ENCODE peak calls at places on chromosomes 1 and 21, in nine cellular contexts. T is kidney; I is NCI-H2107; N is NCI-H146; X is stimulated activated naive B cell treated with anti-CD40 and anti-IgM and Interleukin-4, amounts not matched to agents 10 μg/mL and 1 μg/mL and 100 μg/mL, for 72 hours; B is NCI-H1694; D is fibroblast of pulmonary artery; C is upper lobe of right lung; A is type B pancreatic cell. S is an unnamed sample.

GRCh38 chr1:227902641-227902990 is 45.1 kb downstream of the WNT9A start:
- DNase-seq in T (peak; percentile 67), I (no peak), N (no peak), X (no peak), B (no peak), D (no peak), C (no peak), A (no peak), S (no peak)

GRCh38 chr1:5488448-5488847 is 503.8 kb downstream of the NPHP4 start:
- DNase-seq in T (no peak), I (no peak), N (no peak), X (no peak), B (no peak), D (no peak), C (no peak), A (no peak), S (no peak)

GRCh38 chr1:61140778-61141177 is 58.4 kb downstream of the NFIA start:
- DNase-seq in T (no peak), I (no peak), N (no peak), X (no peak), B (no peak), D (no peak), C (no peak), A (no peak), S (no peak)

GRCh38 chr1:245177071-245177900 is 22.5 kb downstream of the KIF26B start:
- DNase-seq in T (no peak), I (no peak), N (peak; percentile 83), X (no peak), B (no peak), D (no peak), C (no peak), A (no peak), S (no peak)

GRCh38 chr1:214446772-214447556 is 104.4 kb downstream of the PTPN14 start:
- DNase-seq in T (peak; percentile 59), I (no peak), N (no peak), X (no peak), B (peak; percentile 51), D (peak; percentile 88), C (no peak), A (no peak), S (no peak)

GRCh38 chr1:173205146-173206051 is 1.7 kb downstream of the TNFSF4 start:
- DNase-seq in T (no peak), I (no peak), N (no peak), X (no peak), B (no peak), D (peak; percentile 83), C (no peak), A (no peak), S (no peak)

GRCh38 chr21:38277501-38278111 is 20.8 kb downstream of the KCNJ15 start:
- DNase-seq in T (no peak), I (no peak), N (no peak), X (no peak), B (no peak), D (peak; percentile 97), C (no peak), A (no peak), S (no peak)

GRCh38 chr1:214568328-214568727 is 16.9 kb upstream of the PTPN14 start:
- DNase-seq in T (no peak), I (no peak), N (no peak), X (no peak), B (no peak), D (peak; percentile 74), C (no peak), A (no peak), S (no peak)

GRCh38 chr1:107935396-107936064 is 29.4 kb downstream of the VAV3 start:
- DNase-seq in T (no peak), I (no peak), N (no peak), X (peak; percentile 74), B (no peak), D (no peak), C (no peak), A (no peak), S (no peak)

GRCh38 chr1:241156231-241156965 is 200.6 kb downstream of the RGS7 start:
- DNase-seq in T (no peak), I (peak; percentile 1), N (peak; percentile 81), X (no peak), B (no peak), D (peak; percentile 3), C (no peak), A (no peak), S (no peak)

GRCh38 chr21:32136546-32136945 is 142.3 kb downstream of the MIS18A start:
- DNase-seq in T (no peak), I (no peak), N (no peak), X (no peak), B (no peak), D (no peak), C (no peak), A (no peak), S (no peak)

GRCh38 chr1:179369751-179370341 is 4.1 kb downstream of the AXDND1 start:
- DNase-seq in T (no peak), I (peak; percentile 61), N (peak; percentile 53), X (no peak), B (peak; percentile 81), D (peak; percentile 84), C (no peak), A (no peak), S (no peak)

GRCh38 chr1:170586321-170586855 is 54.4 kb downstream of the GORAB start:
- DNase-seq in T (no peak), I (no peak), N (no peak), X (no peak), B (no peak), D (peak; percentile 54), C (no peak), A (no peak), S (no peak)

GRCh38 chr21:45867041-45867630 is 114.4 kb upstream of the COL6A1 start:
- DNase-seq in T (peak; percentile 37), I (no peak), N (no peak), X (no peak), B (no peak), D (no peak), C (no peak), A (no peak), S (no peak)

GRCh38 chr1:227315500-227316346 is 2.6 kb downstream of the CDC42BPA start:
- DNase-seq in T (no peak), I (no peak), N (peak; percentile 9), X (no peak), B (no peak), D (peak; percentile 83), C (no peak), A (no peak), S (no peak)

GRCh38 chr1:226325178-226325577 is 16.2 kb upstream of the LIN9 start:
- DNase-seq in T (no peak), I (no peak), N (no peak), X (no peak), B (no peak), D (peak; percentile 10), C (no peak), A (no peak), S (no peak)

GRCh38 chr1:86380257-86380861 is 15.8 kb downstream of the ODF2L start:
- DNase-seq in T (no peak), I (peak; percentile 51), N (peak; percentile 45), X (no peak), B (peak; percentile 47), D (peak; percentile 93), C (no peak), A (no peak), S (no peak)

GRCh38 chr1:175317795-175318194 is 125.2 kb upstream of the KIAA0040 start:
- DNase-seq in T (no peak), I (no peak), N (no peak), X (no peak), B (no peak), D (peak; percentile 2), C (no peak), A (no peak), S (no peak)

GRCh38 chr1:12078938-12079861 is 16.1 kb downstream of the TNFRSF8 start:
- DNase-seq in T (peak; percentile 53), I (peak; percentile 9), N (peak; percentile 30), X (peak; percentile 72), B (peak; percentile 5), D (peak; percentile 70), C (no peak), A (no peak), S (no peak)

GRCh38 chr1:30318864-30319718 is 404.3 kb downstream of the MATN1 start:
- DNase-seq in T (peak; percentile 33), I (no peak), N (no peak), X (no peak), B (no peak), D (no peak), C (no peak), A (no peak), S (peak; percentile 66)

GRCh38 chr1:41135196-41135947 is 106.7 kb downstream of the SCMH1 start:
- DNase-seq in T (no peak), I (no peak), N (no peak), X (no peak), B (no peak), D (no peak), C (no peak), A (no peak), S (no peak)

GRCh38 chr21:42703936-42704335 is 50.5 kb downstream of the PDE9A start:
- DNase-seq in T (peak; percentile 64), I (no peak), N (no peak), X (no peak), B (no peak), D (no peak), C (no peak), A (no peak), S (no peak)

GRCh38 chr1:154983776-154984466 is 777 bp downstream of the FLAD1 start:
- DNase-seq in T (peak; percentile 56), I (no peak), N (no peak), X (no peak), B (no peak), D (no peak), C (peak; percentile 58), A (no peak), S (no peak)

GRCh38 chr1:93681095-93681548 is 515 bp downstream of the BCAR3 start:
- DNase-seq in T (peak; percentile 79), I (no peak), N (no peak), X (peak; percentile 44), B (no peak), D (no peak), C (peak; percentile 69), A (no peak), S (no peak)